ENCODE peak calls at places on chromosomes 6 and 20, in seven cellular contexts. Y, D, R, A, M, V and T are unnamed samples.

GRCh38 chr20:14845199-14846160 is 508.1 kb upstream of the FLRT3 start:
- DNase-seq in V (no peak), Y (no peak), R (no peak), M (no peak), D (no peak), A (no peak), T (no peak)

GRCh38 chr6:166046232-166046631 is 121.4 kb downstream of the TBXT start:
- DNase-seq in M (no peak), R (no peak), A (no peak), D (no peak), V (no peak), Y (no peak), T (no peak)

GRCh38 chr6:1363729-1364572 is 25.4 kb upstream of the FOXF2 start:
- DNase-seq in Y (no peak), V (no peak), M (no peak), A (no peak), D (no peak), R (no peak), T (no peak)

GRCh38 chr20:24656391-24656790 is 187.0 kb downstream of the SYNDIG1 start:
- DNase-seq in R (no peak), A (no peak), Y (no peak), D (no peak), M (no peak), V (no peak), T (no peak)

GRCh38 chr20:47897461-47897860 is 112.2 kb upstream of the SULF2 start:
- DNase-seq in M (no peak), V (no peak), Y (no peak), A (no peak), D (no peak), R (no peak), T (no peak)

GRCh38 chr20:48784273-48784641 is 43.5 kb downstream of the PREX1 start:
- DNase-seq in R (no peak), Y (no peak), D (no peak), M (no peak), A (no peak), V (no peak), T (no peak)

GRCh38 chr6:43455034-43455747 is at the start of gene DLK2:
- DNase-seq in M (peak), Y (peak), A (no peak), R (no peak), V (peak), D (peak), T (peak)

GRCh38 chr6:25237579-25237978 is 41.6 kb upstream of the CARMIL1 start:
- DNase-seq in V (no peak), D (no peak), A (no peak), Y (no peak), M (no peak), R (no peak), T (no peak)

GRCh38 chr6:39923394-39923793 is 10.9 kb downstream of the MOCS1 start:
- DNase-seq in V (no peak), A (no peak), M (no peak), R (peak), D (no peak), Y (no peak), T (no peak)

GRCh38 chr20:51230727-51231126 is 207.8 kb upstream of the KCNG1 start:
- DNase-seq in V (no peak), Y (no peak), M (no peak), R (no peak), D (no peak), A (no peak), T (no peak)

GRCh38 chr6:42790549-42791181 is 8.8 kb downstream of the BICRAL start:
- DNase-seq in Y (no peak), M (no peak), D (no peak), V (no peak), A (no peak), R (no peak), T (no peak)

GRCh38 chr6:125729983-125730382 is 19.4 kb upstream of the HEY2 start:
- DNase-seq in R (no peak), Y (no peak), D (no peak), M (no peak), V (no peak), A (no peak), T (no peak)

GRCh38 chr20:40687384-40688128 is 1.5 kb downstream of the MAFB start:
- DNase-seq in A (no peak), R (peak), V (peak), D (no peak), Y (no peak), M (no peak), T (no peak)

GRCh38 chr6:15485875-15486274 is 177.0 kb downstream of the DTNBP1 start:
- DNase-seq in M (no peak), R (no peak), A (no peak), V (no peak), D (no peak), Y (no peak), T (no peak)

GRCh38 chr6:38443341-38443740 is 196.4 kb downstream of the BTBD9 start:
- DNase-seq in M (no peak), Y (no peak), V (no peak), A (no peak), R (no peak), D (no peak), T (peak)

GRCh38 chr6:75203721-75204120 is 2.1 kb downstream of the COL12A1 start:
- DNase-seq in D (no peak), R (no peak), M (no peak), Y (no peak), A (no peak), V (no peak), T (no peak)

GRCh38 chr6:36839819-36840379 is 655 bp upstream of the CPNE5 start:
- DNase-seq in D (peak), A (peak), M (peak), V (peak), R (no peak), Y (peak), T (no peak)

GRCh38 chr6:79421001-79421411 is 116.2 kb downstream of the LCA5 start:
- DNase-seq in V (no peak), A (no peak), M (no peak), R (no peak), Y (no peak), D (no peak), T (no peak)

GRCh38 chr20:63701329-63702035 is 5.0 kb downstream of the TNFRSF6B start:
- DNase-seq in M (no peak), Y (no peak), A (no peak), R (no peak), V (peak), D (no peak), T (no peak)

GRCh38 chr6:133682506-133683290 is 206.2 kb upstream of the TCF21 start:
- DNase-seq in V (no peak), D (no peak), Y (no peak), A (no peak), R (no peak), M (no peak), T (no peak)

GRCh38 chr20:11001767-11002540 is 328.2 kb upstream of the JAG1 start:
- DNase-seq in D (no peak), M (no peak), R (no peak), V (peak), A (no peak), Y (no peak), T (no peak)

GRCh38 chr6:159633196-159633595 is 59.8 kb downstream of the SOD2 start:
- DNase-seq in R (no peak), Y (no peak), A (peak), V (no peak), D (no peak), M (no peak), T (peak)

GRCh38 chr6:87540541-87540940 is 49.2 kb downstream of the RARS2 start:
- DNase-seq in A (no peak), D (no peak), M (no peak), Y (no peak), V (no peak), R (no peak), T (no peak)

GRCh38 chr20:2470051-2470431 is 548 bp downstream of the SNRPB start:
- DNase-seq in M (peak), R (no peak), V (no peak), D (peak), Y (peak), A (peak), T (peak)

GRCh38 chr6:136696783-136697364 is 95.4 kb downstream of the MAP3K5 start:
- DNase-seq in D (no peak), A (peak), V (no peak), M (no peak), Y (no peak), R (no peak), T (no peak)